ENCODE peak calls at places on chromosome 19, in five cellular contexts. W is CD14-positive monocyte; S is naive B cell; C is activated CD8-positive, alpha-beta T cell treated with anti-CD3 and anti-CD28 coated beads for 36 hours; V is HAP-1. J is an unnamed sample.
A peak's percentile ranks its signal among the peaks of the same experiment; 100 is the strongest.

GRCh38 chr19:49801966-49802661 is 11.0 kb downstream of the FUZ start:
- DNase-seq in W (no peak), C (no peak), S (no peak), V (no peak), J (no peak)

GRCh38 chr19:8423821-8424223 is 10.7 kb downstream of the MARCHF2 start:
- DNase-seq in C (no peak), V (peak; percentile 35), S (no peak), W (peak; percentile 93), J (peak; percentile 68)

GRCh38 chr19:58559275-58560006 is 1.0 kb upstream of the UBE2M start:
- DNase-seq in C (peak; percentile 85), S (no peak), W (peak; percentile 91), V (peak; percentile 86), J (no peak)

GRCh38 chr19:46981296-46981695 is 38.3 kb upstream of the NPAS1 start:
- DNase-seq in W (no peak), C (no peak), S (no peak), V (no peak), J (no peak)

GRCh38 chr19:55912916-55913315 is 19.2 kb downstream of the NLRP13 start:
- DNase-seq in C (no peak), S (no peak), V (no peak), W (no peak), J (no peak)

GRCh38 chr19:41537789-41538188 is 38.2 kb upstream of the CEACAM21 start:
- DNase-seq in W (peak; percentile 59), C (peak; percentile 64), S (no peak), V (no peak), J (peak; percentile 50)

GRCh38 chr19:2555422-2556220 is 79.7 kb downstream of the GADD45B start:
- DNase-seq in V (no peak), W (peak; percentile 16), S (no peak), C (no peak), J (no peak)

GRCh38 chr19:33947565-33947964 is 150.9 kb downstream of the KCTD15 start:
- DNase-seq in C (no peak), W (no peak), V (no peak), S (no peak), J (no peak)

GRCh38 chr19:2372076-2372612 is 12.1 kb downstream of the TMPRSS9 start:
- DNase-seq in V (peak; percentile 18), W (no peak), S (no peak), C (no peak), J (no peak)

GRCh38 chr19:10552596-10553053 is 8.9 kb downstream of the ATG4D start:
- DNase-seq in W (no peak), C (peak; percentile 60), V (peak; percentile 52), S (no peak), J (no peak)

GRCh38 chr19:5691930-5692784 is 2.1 kb downstream of the RPL36 start:
- DNase-seq in S (no peak), W (no peak), V (no peak), C (peak; percentile 53), J (no peak)

GRCh38 chr19:7177926-7178325 is 108.4 kb downstream of the ZNF557 start:
- DNase-seq in S (no peak), W (no peak), V (no peak), C (no peak), J (no peak)

GRCh38 chr19:9909251-9909650 is 27.1 kb downstream of the OLFM2 start:
- DNase-seq in W (no peak), C (no peak), V (no peak), S (no peak), J (no peak)

GRCh38 chr19:19063183-19064097 is at the start of gene SLC25A42:
- DNase-seq in V (peak; percentile 98), S (peak; percentile 100), W (peak; percentile 98), C (peak; percentile 99), J (peak; percentile 98)

GRCh38 chr19:33156354-33156753 is 24.4 kb downstream of the WDR88 start:
- DNase-seq in C (no peak), V (no peak), S (no peak), W (no peak), J (peak; percentile 29)

GRCh38 chr19:34452671-34453253 is 24.6 kb downstream of the UBA2 start:
- DNase-seq in C (no peak), S (no peak), V (no peak), W (no peak), J (no peak)

GRCh38 chr19:38742906-38743305 is 1.4 kb downstream of the CAPN12 start:
- DNase-seq in S (no peak), W (no peak), V (no peak), C (no peak), J (no peak)

GRCh38 chr19:1062387-1063029 is 4.5 kb upstream of the ARHGAP45 start:
- DNase-seq in C (no peak), W (peak; percentile 67), V (no peak), S (no peak), J (no peak)

GRCh38 chr19:46601318-46602224 is at the start of gene CALM3:
- DNase-seq in W (peak; percentile 41), S (no peak), V (no peak), C (no peak), J (no peak)

GRCh38 chr19:17091758-17092333 is 16.3 kb downstream of the MYO9B start:
- DNase-seq in V (no peak), C (peak; percentile 42), S (peak; percentile 66), W (peak; percentile 88), J (peak; percentile 44)

GRCh38 chr19:6213266-6213595 is 66.5 kb downstream of the MLLT1 start:
- DNase-seq in C (no peak), S (no peak), W (no peak), V (no peak), J (no peak)

GRCh38 chr19:1355974-1356865 is 27.5 kb upstream of the NDUFS7 start:
- DNase-seq in C (no peak), W (no peak), V (no peak), S (no peak), J (no peak)

J was measured in AML-193.